ENCODE peak calls at places on chromosomes 1 and 21, in five cellular contexts. Y is mesendoderm, G is Peyer's patch, C is dorsolateral prefrontal cortex, N is tibial artery. Q is an unnamed sample.

GRCh38 chr1:240319998-240320397 is 228.3 kb downstream of the FMN2 start:
- DNase-seq in N (no peak), Y (no peak), C (no peak), G (no peak), Q (no peak)

GRCh38 chr1:30710407-30710806 is 13.0 kb downstream of the MATN1 start:
- DNase-seq in C (no peak), Y (no peak), N (no peak), G (no peak), Q (no peak)

GRCh38 chr1:182120411-182121258 is 59.1 kb upstream of the ZNF648 start:
- DNase-seq in C (peak; percentile 79), G (no peak), N (no peak), Y (no peak), Q (peak; percentile 36)

GRCh38 chr1:47838562-47839459 is 158.4 kb downstream of the TRABD2B start:
- DNase-seq in C (no peak), G (no peak), Y (no peak), N (no peak), Q (no peak)

GRCh38 chr1:10943041-10943440 is 69.4 kb upstream of the TARDBP start:
- DNase-seq in C (no peak), G (no peak), N (no peak), Y (no peak), Q (no peak)

GRCh38 chr1:26049531-26050254 is 3.8 kb upstream of the SLC30A2 start:
- DNase-seq in Y (no peak), C (no peak), G (no peak), N (no peak), Q (no peak)

GRCh38 chr1:8652607-8653046 is 164.8 kb downstream of the RERE start:
- DNase-seq in N (no peak), G (no peak), C (no peak), Y (no peak), Q (no peak)

GRCh38 chr1:109239580-109240068 is 9.7 kb upstream of the CELSR2 start:
- DNase-seq in Y (peak; percentile 88), C (no peak), N (no peak), G (no peak), Q (no peak)

GRCh38 chr1:43282220-43283195 is 2.9 kb downstream of the C1orf210 start:
- DNase-seq in G (no peak), C (peak; percentile 37), Y (no peak), N (no peak), Q (no peak)

GRCh38 chr1:19454265-19455198 is 30.8 kb downstream of the CAPZB start:
- DNase-seq in C (no peak), N (no peak), G (no peak), Y (peak; percentile 55), Q (no peak)

GRCh38 chr21:32329776-32330175 is 31.1 kb downstream of the MRAP start:
- DNase-seq in C (no peak), N (no peak), G (no peak), Y (peak; percentile 61), Q (no peak)

GRCh38 chr1:192807221-192807967 is 1.4 kb upstream of the RGS2 start:
- DNase-seq in N (no peak), Y (no peak), C (no peak), G (no peak), Q (no peak)

GRCh38 chr1:247385283-247385682 is 30.7 kb upstream of the NLRP3 start:
- DNase-seq in G (no peak), C (no peak), Y (no peak), N (no peak), Q (no peak)

GRCh38 chr1:38283736-38284470 is 237.3 kb upstream of the POU3F1 start:
- DNase-seq in N (no peak), C (no peak), G (no peak), Y (no peak), Q (peak; percentile 26)

GRCh38 chr1:22224091-22224490 is 81.2 kb upstream of the WNT4 start:
- DNase-seq in C (no peak), Y (no peak), N (no peak), G (no peak), Q (no peak)

GRCh38 chr1:110829955-110830553 is 42.9 kb upstream of the CD53 start:
- DNase-seq in G (peak; percentile 23), C (no peak), Y (peak; percentile 88), N (no peak), Q (no peak)

GRCh38 chr1:47179988-47180563 is 9.8 kb downstream of the PDZK1IP1 start:
- DNase-seq in Y (no peak), C (no peak), N (no peak), G (no peak), Q (no peak)

GRCh38 chr1:228448372-228448771 is 31.7 kb upstream of the TRIM17 start:
- DNase-seq in C (no peak), Y (no peak), G (no peak), N (no peak), Q (no peak)

GRCh38 chr1:184649500-184649899 is 105.2 kb downstream of the EDEM3 start:
- DNase-seq in C (no peak), N (no peak), G (no peak), Y (no peak), Q (no peak)

GRCh38 chr1:231091853-231092301 is 51.8 kb upstream of the FAM89A start:
- DNase-seq in G (no peak), N (no peak), C (no peak), Y (peak; percentile 80), Q (no peak)

GRCh38 chr1:61192666-61193325 is 110.4 kb downstream of the NFIA start:
- DNase-seq in C (no peak), N (no peak), G (no peak), Y (no peak), Q (no peak)

GRCh38 chr1:162741574-162741973 is 48.9 kb upstream of the HSD17B7 start:
- DNase-seq in N (no peak), G (no peak), Y (no peak), C (no peak), Q (no peak)

GRCh38 chr1:16076003-16076870 is 2.8 kb upstream of the FAM131C start:
- DNase-seq in N (no peak), C (no peak), Y (peak; percentile 54), G (no peak), Q (no peak)

GRCh38 chr1:27878038-27878437 is 5.7 kb downstream of the THEMIS2 start:
- DNase-seq in Y (no peak), G (no peak), C (no peak), N (no peak), Q (no peak)

GRCh38 chr1:224435318-224435763 is 744 bp upstream of the WDR26 start:
- DNase-seq in N (no peak), C (no peak), Y (peak; percentile 49), G (no peak), Q (no peak)

GRCh38 chr1:167617950-167618269 is 12.1 kb upstream of the RCSD1 start:
- DNase-seq in C (no peak), Y (no peak), N (no peak), G (no peak), Q (no peak)

GRCh38 chr1:2443285-2444137 is 31.1 kb upstream of the PEX10 start:
- DNase-seq in C (peak; percentile 72), G (no peak), N (no peak), Y (no peak), Q (no peak)

GRCh38 chr1:17094664-17095063 is 24.6 kb downstream of the PADI2 start:
- DNase-seq in N (no peak), G (no peak), Y (no peak), C (no peak), Q (no peak)

GRCh38 chr1:17097125-17097524 is 22.1 kb downstream of the PADI2 start:
- DNase-seq in C (no peak), N (no peak), G (no peak), Y (no peak), Q (no peak)

GRCh38 chr1:17098440-17099317 is 20.6 kb downstream of the PADI2 start:
- DNase-seq in C (no peak), Y (no peak), G (no peak), N (no peak), Q (no peak)

GRCh38 chr1:17097787-17098186 is 21.5 kb downstream of the PADI2 start:
- DNase-seq in N (no peak), Y (no peak), C (no peak), G (no peak), Q (no peak)

DNA sequence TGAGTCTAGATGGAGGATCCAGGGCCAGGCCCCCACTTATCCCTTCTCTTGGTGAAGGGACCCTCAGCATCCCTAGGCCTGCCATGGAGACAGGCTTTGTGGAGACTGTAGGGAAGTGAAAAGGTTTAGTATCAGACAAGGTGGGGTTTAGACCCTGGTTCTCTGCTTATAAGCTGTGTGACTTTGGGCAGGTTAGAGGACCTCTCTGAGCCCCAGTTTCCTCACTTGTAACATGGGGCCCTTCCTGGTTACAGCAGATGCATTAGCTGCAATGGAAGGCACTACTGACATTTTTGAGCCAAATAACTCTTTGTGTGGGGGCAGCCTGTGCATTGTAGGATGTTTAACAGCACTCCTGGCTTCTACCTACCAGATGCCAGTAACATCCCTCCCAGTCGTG is 22.7 kb downstream of the PADI2 start:
- DNase-seq in G (no peak), Y (no peak), C (no peak), N (no peak), Q (no peak)
- H3K27ac ChIP-seq in G (no peak overlapping the region), Y (no peak overlapping the region), C (peak overlapping the region; percentile 100), N (no peak overlapping the region), Q (no peak overlapping the region)

GRCh38 chr1:1063261-1063944 is 10.7 kb downstream of the RNF223 start:
- DNase-seq in N (no peak), C (no peak), G (no peak), Y (no peak), Q (no peak)

GRCh38 chr1:1061682-1062363 is 12.3 kb downstream of the RNF223 start:
- DNase-seq in N (no peak), C (no peak), G (no peak), Y (peak; percentile 39), Q (no peak)

GRCh38 chr1:1063945-1064831 is 9.9 kb downstream of the RNF223 start:
- DNase-seq in N (no peak), C (no peak), Y (peak; percentile 87), G (peak; percentile 66), Q (peak; percentile 54)

GRCh38 chr1:1060281-1061000 is 13.7 kb downstream of the RNF223 start:
- DNase-seq in C (no peak), N (no peak), G (no peak), Y (no peak), Q (no peak)

GRCh38 chr1:1062364-1063163 is 11.5 kb downstream of the RNF223 start:
- DNase-seq in C (no peak), G (no peak), Y (no peak), N (no peak), Q (no peak)
- H3K27ac ChIP-seq in C (no peak overlapping the region), G (no peak overlapping the region), Y (no peak overlapping the region), N (no peak overlapping the region), Q (no peak overlapping the region)

GRCh38 chr1:243251544-243251943 is 3.5 kb downstream of the CEP170 start:
- DNase-seq in G (no peak), N (no peak), C (no peak), Y (no peak), Q (no peak)
- H3K27ac ChIP-seq in G (no peak overlapping the region), N (no peak overlapping the region), C (peak overlapping the region; percentile 0), Y (no peak overlapping the region), Q (no peak overlapping the region)

GRCh38 chr1:14520514-14521163 is 77.8 kb upstream of the KAZN start:
- DNase-seq in N (no peak), G (no peak), Y (no peak), C (no peak), Q (no peak)

GRCh38 chr1:14514760-14515159 is 83.7 kb upstream of the KAZN start:
- DNase-seq in N (no peak), C (no peak), Y (no peak), G (no peak), Q (no peak)

GRCh38 chr1:14517813-14518180 is 80.7 kb upstream of the KAZN start:
- DNase-seq in Y (no peak), N (no peak), C (no peak), G (no peak), Q (no peak)

GRCh38 chr1:14519976-14520375 is 78.5 kb upstream of the KAZN start:
- DNase-seq in N (no peak), G (no peak), Y (no peak), C (no peak), Q (no peak)

GRCh38 chr1:14516974-14517812 is 81.3 kb upstream of the KAZN start:
- DNase-seq in N (peak; percentile 48), G (no peak), Y (no peak), C (no peak), Q (no peak)
- H3K27ac ChIP-seq in N (no peak overlapping the region), G (peak overlapping the region; percentile 52), Y (no peak overlapping the region), C (no peak overlapping the region), Q (no peak overlapping the region)